ENCODE peak calls at places on chromosomes 16 and 17, in eight cellular contexts. J is psoas muscle, E is tibial artery, Y is thyroid gland, A is progenitor cell of endocrine pancreas, K is HFF-Myc, N is body of pancreas, X is heart left ventricle. B is an unnamed sample.

GRCh38 chr16:73058221-73058615 is 10.3 kb upstream of the ZFHX3 start:
- DNase-seq in J (peak), E (no peak), Y (peak), A (peak), K (no peak), N (peak), X (peak), B (no peak)

GRCh38 chr17:64685705-64686104 is 23.6 kb upstream of the SMURF2 start:
- DNase-seq in J (no peak), E (no peak), Y (no peak), A (no peak), K (no peak), N (no peak), X (no peak), B (no peak)

GRCh38 chr16:16105646-16106045 is 117.6 kb downstream of the ABCC6 start:
- DNase-seq in J (no peak), E (no peak), Y (no peak), A (no peak), K (no peak), N (no peak), X (no peak), B (no peak)

GRCh38 chr16:57801098-57801855 is 1.0 kb downstream of the KIFC3 start:
- DNase-seq in J (peak), E (no peak), Y (peak), A (no peak), K (no peak), N (no peak), X (no peak), B (no peak)

GRCh38 chr17:1762233-1762905 is 509 bp downstream of the SERPINF1 start:
- DNase-seq in J (peak), E (no peak), Y (no peak), A (no peak), K (peak), N (peak), X (peak), B (no peak)

GRCh38 chr17:50452627-50453300 is 15.9 kb downstream of the CHAD start:
- DNase-seq in J (no peak), E (no peak), Y (no peak), A (no peak), K (no peak), N (no peak), X (no peak), B (no peak)

GRCh38 chr17:73841431-73842060 is 197.3 kb upstream of the SDK2 start:
- DNase-seq in J (peak), E (no peak), Y (no peak), A (no peak), K (no peak), N (no peak), X (no peak), B (no peak)

GRCh38 chr17:33284022-33284421 is 9.1 kb downstream of the ASIC2 start:
- DNase-seq in J (no peak), E (no peak), Y (peak), A (no peak), K (peak), N (peak), X (no peak), B (peak)

GRCh38 chr17:59423137-59423703 is 91.8 kb downstream of the YPEL2 start:
- DNase-seq in J (peak), E (peak), Y (peak), A (no peak), K (no peak), N (peak), X (peak), B (no peak)

GRCh38 chr17:17401271-17401781 is 75.5 kb upstream of the MED9 start:
- DNase-seq in J (peak), E (no peak), Y (peak), A (no peak), K (no peak), N (no peak), X (no peak), B (no peak)

GRCh38 chr17:65104973-65105372 is 32.2 kb upstream of the RGS9 start:
- DNase-seq in J (no peak), E (no peak), Y (peak), A (no peak), K (no peak), N (no peak), X (no peak), B (no peak)

GRCh38 chr16:9176547-9177418 is 85.3 kb downstream of the HAPSTR1 start:
- DNase-seq in J (no peak), E (no peak), Y (no peak), A (no peak), K (no peak), N (no peak), X (no peak), B (no peak)

GRCh38 chr17:75843577-75844529 is at the start of gene UNC13D:
- DNase-seq in J (peak), E (no peak), Y (no peak), A (no peak), K (no peak), N (peak), X (no peak), B (no peak)

GRCh38 chr16:56919099-56919800 is 12.7 kb upstream of the HERPUD1 start:
- DNase-seq in J (no peak), E (peak), Y (no peak), A (no peak), K (no peak), N (peak), X (no peak), B (no peak)

GRCh38 chr17:19487009-19487600 is 46.5 kb upstream of the SLC47A1 start:
- DNase-seq in J (no peak), E (peak), Y (no peak), A (no peak), K (no peak), N (no peak), X (no peak), B (no peak)

GRCh38 chr17:5473906-5474305 is 5.1 kb upstream of the DHX33 start:
- DNase-seq in J (no peak), E (no peak), Y (no peak), A (no peak), K (no peak), N (no peak), X (no peak), B (no peak)

GRCh38 chr17:75876938-75877751 is 1.2 kb downstream of the TRIM47 start:
- DNase-seq in J (peak), E (peak), Y (peak), A (no peak), K (peak), N (peak), X (peak), B (no peak)

GRCh38 chr16:15055141-15056053 is 477 bp downstream of the NTAN1 start:
- DNase-seq in J (peak), E (peak), Y (no peak), A (no peak), K (no peak), N (peak), X (peak), B (no peak)

GRCh38 chr17:2043785-2044184 is 2.0 kb downstream of the OVCA2 start:
- DNase-seq in J (no peak), E (no peak), Y (no peak), A (no peak), K (no peak), N (no peak), X (no peak), B (no peak)

GRCh38 chr17:34725740-34726139 is 146.4 kb downstream of the TMEM132E start:
- DNase-seq in J (no peak), E (no peak), Y (no peak), A (no peak), K (no peak), N (no peak), X (no peak), B (no peak)

GRCh38 chr16:14041164-14041563 is 30.0 kb upstream of the MRTFB start:
- DNase-seq in J (no peak), E (no peak), Y (no peak), A (no peak), K (no peak), N (no peak), X (no peak), B (no peak)

GRCh38 chr17:53336281-53336680 is 486.4 kb upstream of the KIF2B start:
- DNase-seq in J (peak), E (no peak), Y (no peak), A (no peak), K (no peak), N (no peak), X (no peak), B (no peak)

GRCh38 chr17:66964930-66965800 is 658 bp downstream of the CACNG4 start:
- DNase-seq in J (peak), E (no peak), Y (no peak), A (peak), K (no peak), N (peak), X (no peak), B (no peak)

GRCh38 chr16:23729503-23730424 is 16.7 kb upstream of the ERN2 start:
- DNase-seq in J (no peak), E (no peak), Y (no peak), A (no peak), K (no peak), N (peak), X (no peak), B (peak)

GRCh38 chr17:48679385-48680096 is 42.8 kb downstream of the PRAC1 start:
- DNase-seq in J (no peak), E (no peak), Y (no peak), A (no peak), K (no peak), N (no peak), X (no peak), B (no peak)

GRCh38 chr16:71746442-71747046 is 22.0 kb upstream of the PHLPP2 start:
- DNase-seq in J (no peak), E (no peak), Y (no peak), A (no peak), K (no peak), N (peak), X (no peak), B (no peak)
- TF ChIP-seq CTCF in J (peak), E (peak), Y (peak), A (peak), K (peak), N (peak), X (peak), B (peak)

GRCh38 chr17:80951121-80952090 is 40.2 kb upstream of the CHMP6 start:
- DNase-seq in J (peak), E (peak), Y (no peak), A (no peak), K (no peak), N (no peak), X (no peak), B (no peak)

GRCh38 chr17:80948091-80948960 is 43.3 kb upstream of the CHMP6 start:
- DNase-seq in J (peak), E (peak), Y (no peak), A (no peak), K (no peak), N (no peak), X (no peak), B (no peak)

GRCh38 chr17:80948961-80949450 is 42.6 kb upstream of the CHMP6 start:
- DNase-seq in J (peak), E (peak), Y (no peak), A (no peak), K (no peak), N (no peak), X (no peak), B (no peak)

GRCh38 chr17:80950466-80951120 is 41.0 kb upstream of the CHMP6 start:
- DNase-seq in J (peak), E (peak), Y (no peak), A (no peak), K (no peak), N (no peak), X (no peak), B (no peak)

DNA sequence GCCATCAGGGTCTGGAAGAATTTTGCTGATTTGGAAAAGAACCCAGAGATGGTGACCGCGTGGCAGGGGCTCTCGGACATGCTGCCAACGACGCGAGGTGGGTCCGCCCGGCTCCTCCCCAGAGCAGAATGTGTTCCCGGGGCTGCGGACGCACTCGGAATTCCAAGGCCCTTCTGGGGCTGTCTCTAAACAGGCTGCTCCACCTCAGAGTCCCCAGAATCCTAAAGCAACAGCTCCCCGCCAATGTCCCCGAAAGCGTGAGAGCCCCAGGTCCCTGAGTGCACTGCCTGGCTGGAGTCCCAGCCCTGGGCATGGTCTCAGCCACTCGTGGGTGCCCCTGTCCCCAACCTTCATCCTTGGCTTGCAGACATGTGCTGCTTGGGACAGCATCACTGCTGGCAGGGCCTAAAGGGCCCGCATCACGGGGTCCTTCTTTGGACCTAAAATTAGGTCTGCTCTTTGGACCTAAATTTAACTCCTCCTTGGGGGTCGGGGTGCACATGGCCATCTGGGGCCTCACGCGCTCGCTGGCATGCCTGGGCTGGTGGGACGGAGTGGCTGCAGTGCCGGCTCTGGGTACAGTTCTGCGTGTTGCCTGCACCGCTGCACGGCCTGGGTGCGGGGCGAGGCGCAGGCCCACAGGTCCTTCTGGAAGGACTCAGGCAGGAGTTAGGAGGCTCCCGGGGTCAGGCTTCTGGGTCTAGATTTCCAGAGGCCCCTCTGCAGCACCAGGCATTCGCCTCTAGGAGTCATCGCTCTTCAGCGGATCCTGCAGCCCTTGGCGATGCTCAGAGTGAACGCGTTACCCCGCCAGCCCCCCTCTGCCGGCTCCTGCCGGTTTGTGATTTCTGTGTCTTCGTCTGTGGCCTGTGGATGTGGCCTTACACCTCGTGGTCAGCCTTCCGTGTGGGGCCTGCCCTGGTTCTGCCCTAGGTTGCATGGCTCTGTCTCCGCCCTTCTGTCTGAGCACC is 41.9 kb upstream of the CHMP6 start:
- DNase-seq in J (peak), E (peak), Y (no peak), A (no peak), K (no peak), N (no peak), X (no peak), B (no peak)
- TF ChIP-seq CTCF in J (no peak), E (no peak), Y (no peak), A (no peak), K (no peak), N (no peak), X (peak), B (no peak)

GRCh38 chr17:61729690-61730268 is 133.5 kb downstream of the BRIP1 start:
- DNase-seq in J (no peak), E (no peak), Y (no peak), A (no peak), K (no peak), N (no peak), X (no peak), B (no peak)
- TF ChIP-seq CTCF in J (no peak), E (no peak), Y (no peak), A (no peak), K (no peak), N (no peak), X (no peak), B (no peak)

GRCh38 chr16:66115373-66115772 is 251.1 kb upstream of the CDH5 start:
- DNase-seq in J (no peak), E (no peak), Y (no peak), A (no peak), K (no peak), N (no peak), X (no peak), B (no peak)
- TF ChIP-seq CTCF in J (no peak), E (no peak), Y (no peak), A (peak), K (peak), N (no peak), X (no peak), B (no peak)

GRCh38 chr17:9798724-9799123 is 7.3 kb upstream of the DHRS7C start:
- DNase-seq in J (no peak), E (no peak), Y (no peak), A (no peak), K (no peak), N (no peak), X (no peak), B (no peak)

GRCh38 chr17:9802294-9802693 is 10.9 kb upstream of the DHRS7C start:
- DNase-seq in J (no peak), E (no peak), Y (no peak), A (no peak), K (peak), N (no peak), X (no peak), B (no peak)

GRCh38 chr17:9802701-9803100 is 11.3 kb upstream of the DHRS7C start:
- DNase-seq in J (no peak), E (no peak), Y (no peak), A (no peak), K (no peak), N (no peak), X (no peak), B (no peak)

GRCh38 chr17:9801505-9801904 is 10.1 kb upstream of the DHRS7C start:
- DNase-seq in J (no peak), E (no peak), Y (no peak), A (no peak), K (no peak), N (no peak), X (no peak), B (no peak)

DNA sequence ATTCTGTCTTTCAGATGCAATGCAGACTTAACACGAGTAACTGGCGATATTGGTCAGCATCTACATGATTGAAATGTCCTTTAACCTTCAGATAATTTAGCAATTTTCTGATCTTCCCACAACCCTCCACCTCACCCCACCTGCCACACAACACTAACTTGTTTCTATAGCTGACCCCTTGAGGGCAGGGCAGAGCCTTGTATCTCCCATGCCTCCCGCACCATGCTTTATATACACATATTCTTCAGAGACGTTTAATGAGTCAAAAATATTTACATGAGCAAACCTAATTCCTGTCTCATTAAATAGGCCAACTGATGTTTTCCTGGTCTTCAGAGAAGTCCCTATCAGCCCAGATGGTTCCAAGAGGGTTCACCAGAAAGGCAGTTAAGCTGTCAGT is 6.6 kb upstream of the DHRS7C start:
- DNase-seq in J (no peak), E (no peak), Y (no peak), A (no peak), K (no peak), N (no peak), X (no peak), B (no peak)
- TF ChIP-seq CTCF in J (no peak), E (no peak), Y (no peak), A (no peak), K (no peak), N (no peak), X (no peak), B (no peak)

GRCh38 chr16:66275795-66276428 is 90.6 kb upstream of the CDH5 start:
- DNase-seq in J (no peak), E (no peak), Y (peak), A (peak), K (no peak), N (peak), X (no peak), B (peak)

GRCh38 chr16:66273036-66273435 is 93.5 kb upstream of the CDH5 start:
- DNase-seq in J (no peak), E (no peak), Y (no peak), A (no peak), K (no peak), N (no peak), X (no peak), B (no peak)

GRCh38 chr16:66272461-66272860 is 94.0 kb upstream of the CDH5 start:
- DNase-seq in J (no peak), E (no peak), Y (no peak), A (no peak), K (no peak), N (no peak), X (no peak), B (no peak)

GRCh38 chr16:66274335-66275110 is 92.0 kb upstream of the CDH5 start:
- DNase-seq in J (no peak), E (no peak), Y (no peak), A (no peak), K (no peak), N (no peak), X (no peak), B (no peak)

GRCh38 chr16:66273644-66274334 is 92.7 kb upstream of the CDH5 start:
- DNase-seq in J (no peak), E (no peak), Y (no peak), A (no peak), K (no peak), N (no peak), X (no peak), B (no peak)
- TF ChIP-seq CTCF in J (no peak), E (no peak), Y (no peak), A (no peak), K (peak), N (no peak), X (no peak), B (peak)

DNA sequence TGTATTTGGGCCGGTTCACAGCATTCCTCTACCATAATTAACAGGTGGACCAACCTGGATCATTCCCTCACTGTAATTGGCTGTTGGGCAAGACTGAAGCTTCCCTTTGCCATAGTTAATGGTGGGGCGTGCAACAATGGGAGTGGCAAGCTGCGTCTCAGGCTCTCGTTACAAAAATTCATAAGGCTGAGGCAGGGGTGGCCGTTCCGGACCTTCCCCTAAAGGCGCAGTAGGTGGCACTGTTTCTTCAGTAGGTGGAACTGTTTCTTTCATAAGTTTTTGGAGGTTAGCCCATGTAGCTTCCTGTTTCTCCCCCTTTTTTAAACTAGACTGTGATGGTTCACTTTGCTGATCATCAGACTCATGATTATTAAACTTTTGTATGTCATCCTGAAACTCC is 17.0 kb upstream of the TMC5 start:
- DNase-seq in J (no peak), E (no peak), Y (peak), A (no peak), K (no peak), N (peak), X (no peak), B (no peak)
- TF ChIP-seq CTCF in J (no peak), E (no peak), Y (no peak), A (no peak), K (peak), N (peak), X (no peak), B (peak)